ENCODE peak calls at places on chromosomes 5 and 9, in five cellular contexts. G is GM12891, F is HepG2, S is H1, X is K562. A is an unnamed sample.
A peak's percentile ranks its signal among the peaks of the same experiment; 100 is the strongest.

GRCh38 chr5:13662646-13663045 is 281.8 kb downstream of the DNAH5 start:
- DNase-seq in F (no peak), S (no peak), G (no peak), X (no peak), A (no peak)

GRCh38 chr5:136075339-136075885 is 46.6 kb downstream of the TGFBI start:
- DNase-seq in X (no peak), G (no peak), S (no peak), F (no peak), A (no peak)

GRCh38 chr9:98202252-98202651 is 9.8 kb upstream of the CORO2A start:
- DNase-seq in F (no peak), G (no peak), S (no peak), X (no peak), A (no peak)

GRCh38 chr5:172940242-172941066 is 18.8 kb upstream of the RPL26L1 start:
- DNase-seq in G (no peak), F (no peak), X (no peak), S (no peak), A (no peak)

GRCh38 chr9:106897223-106897622 is 34.3 kb downstream of the ZNF462 start:
- DNase-seq in X (no peak), S (no peak), G (no peak), F (no peak), A (no peak)

GRCh38 chr5:54383941-54384340 is 71.6 kb upstream of the HSPB3 start:
- DNase-seq in S (no peak), X (no peak), G (no peak), F (no peak), A (no peak)

GRCh38 chr5:20570486-20570885 is 582.5 kb upstream of the CDH18 start:
- DNase-seq in X (no peak), G (no peak), S (no peak), F (no peak), A (no peak)

GRCh38 chr5:61263561-61264272 is 68.3 kb upstream of the ZSWIM6 start:
- DNase-seq in F (no peak), X (no peak), G (no peak), S (no peak), A (no peak)

GRCh38 chr5:40052812-40053211 is 626.9 kb upstream of the PTGER4 start:
- DNase-seq in X (peak; percentile 21), S (no peak), F (no peak), G (no peak), A (no peak)

DNA sequence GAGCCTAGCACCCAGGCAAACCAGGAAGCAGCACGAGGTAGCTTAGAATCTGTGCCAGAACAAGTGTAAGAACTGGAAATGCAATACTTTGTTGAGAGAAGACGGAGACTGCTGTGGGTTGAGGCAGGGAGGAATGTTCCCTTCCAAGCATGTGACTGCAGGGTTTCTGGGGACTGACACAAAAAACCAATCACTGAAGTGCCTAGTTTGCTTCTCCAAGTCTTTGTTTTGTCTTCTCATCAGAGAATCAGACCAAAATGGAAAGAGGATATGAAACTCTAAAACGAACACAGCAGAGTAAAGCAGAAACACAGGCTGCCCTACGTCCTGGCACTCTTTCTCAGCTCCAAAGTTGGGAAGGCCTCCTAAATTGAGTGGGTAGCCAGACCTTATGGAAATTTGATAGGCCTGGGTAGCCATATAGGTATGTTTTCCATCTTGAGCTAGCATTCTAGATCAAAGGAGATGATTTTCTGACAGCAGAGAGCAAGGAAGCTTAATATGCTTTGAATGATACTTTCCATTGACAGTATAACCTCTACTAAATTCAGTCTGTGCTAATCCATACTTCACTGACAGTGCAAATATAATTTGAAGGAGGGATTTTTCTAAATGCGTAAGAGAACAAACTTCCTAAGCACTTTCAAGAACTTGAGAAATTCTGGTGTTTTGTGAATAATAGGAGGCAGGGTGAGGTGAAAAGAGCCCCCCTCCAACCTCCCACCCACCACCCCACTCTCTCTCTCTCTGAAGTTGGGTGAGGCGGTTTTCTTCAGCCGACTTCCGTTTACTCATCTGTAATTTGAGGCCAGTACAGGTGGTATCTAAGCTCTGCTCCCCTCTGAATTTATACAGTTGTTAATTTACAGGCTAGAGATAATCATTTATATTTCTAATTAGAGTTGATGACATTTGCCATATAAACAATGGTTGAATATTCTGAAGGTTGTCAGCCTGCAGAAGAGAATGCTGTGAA is 5.5 kb downstream of the ADRB2 start:
- DNase-seq in S (no peak), X (no peak), F (no peak), G (no peak), A (no peak)
- TF ChIP-seq POLR2AphosphoS5 in S (no peak), X (no peak), F (no peak), G (no peak), A (no peak)

DNA sequence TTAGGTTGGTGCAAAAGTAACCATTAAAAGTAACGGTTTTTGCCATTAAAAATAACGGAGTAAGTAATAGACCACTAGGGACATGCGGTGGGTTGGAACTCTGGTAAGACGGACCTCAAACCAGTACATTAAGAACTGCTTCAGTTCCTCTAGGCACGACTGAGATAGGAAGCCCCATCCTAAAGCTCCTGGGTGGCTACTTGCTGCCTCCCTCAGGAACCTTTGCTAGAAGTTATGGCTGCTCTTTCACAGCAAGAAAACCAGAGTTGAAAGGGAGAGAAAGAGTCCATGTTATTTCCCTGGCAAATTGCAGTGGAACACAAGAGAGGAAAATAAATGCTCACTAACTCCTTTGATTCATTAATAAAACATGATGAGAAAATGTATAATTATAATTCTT is 47.6 kb downstream of the MCTP1 start:
- DNase-seq in X (no peak), F (no peak), S (no peak), G (no peak), A (no peak)
- TF ChIP-seq TAF1 in X (no peak), F (no peak), S (no peak), G (no peak), A (no peak)

GRCh38 chr9:128127568-128127989 is at the start of gene PTGES2:
- DNase-seq in G (peak; percentile 71), F (peak; percentile 68), X (peak; percentile 79), S (no peak), A (peak; percentile 69)
- TF ChIP-seq POLR2A in G (peak; percentile 13), F (no peak), X (no peak), S (peak; percentile 48), A (peak; percentile 40)

DNA sequence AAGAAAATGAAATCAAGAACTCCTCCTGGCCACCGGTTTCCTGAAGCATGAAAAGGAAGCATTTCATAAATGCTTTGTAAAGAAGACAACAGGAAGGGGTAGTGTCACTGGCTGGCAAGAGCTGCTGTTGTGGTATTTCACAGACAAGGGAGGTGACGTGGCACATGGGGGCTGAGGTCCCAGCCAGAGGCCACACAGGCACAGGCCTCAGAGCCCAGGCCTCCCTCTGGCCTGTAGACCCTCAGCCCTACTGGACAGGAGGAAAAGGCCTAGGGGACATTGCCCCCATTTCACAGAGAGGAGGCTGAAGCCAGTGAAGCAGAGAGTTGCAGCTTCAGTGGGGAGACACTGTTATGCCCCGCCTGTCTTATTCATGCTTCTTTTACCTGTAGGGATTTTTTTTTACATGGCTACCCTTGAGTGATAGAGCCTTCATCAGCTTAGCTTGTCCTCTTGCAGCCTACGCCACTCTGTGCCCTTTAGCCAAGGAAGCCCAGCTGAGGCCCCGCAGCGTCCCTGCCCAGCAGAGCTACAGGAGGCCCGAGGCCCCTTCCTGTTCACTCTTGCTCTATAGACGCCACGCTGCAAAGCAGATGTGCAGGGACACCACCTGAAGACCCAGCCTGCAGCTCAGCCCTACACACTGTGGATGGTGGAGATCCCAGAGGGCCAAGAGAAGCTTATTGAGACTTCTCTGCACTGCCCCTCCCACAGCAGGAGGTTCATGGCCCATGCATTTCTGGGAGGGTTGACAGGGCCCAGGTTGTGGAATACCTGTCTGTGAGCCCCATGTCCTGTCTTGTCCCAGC is 33.8 kb downstream of the IRF1 start:
- DNase-seq in F (no peak), X (no peak), S (no peak), G (no peak), A (no peak)
- TF ChIP-seq POLR2AphosphoS5 in F (no peak), X (no peak), S (no peak), G (peak; percentile 44), A (peak; percentile 19)

DNA sequence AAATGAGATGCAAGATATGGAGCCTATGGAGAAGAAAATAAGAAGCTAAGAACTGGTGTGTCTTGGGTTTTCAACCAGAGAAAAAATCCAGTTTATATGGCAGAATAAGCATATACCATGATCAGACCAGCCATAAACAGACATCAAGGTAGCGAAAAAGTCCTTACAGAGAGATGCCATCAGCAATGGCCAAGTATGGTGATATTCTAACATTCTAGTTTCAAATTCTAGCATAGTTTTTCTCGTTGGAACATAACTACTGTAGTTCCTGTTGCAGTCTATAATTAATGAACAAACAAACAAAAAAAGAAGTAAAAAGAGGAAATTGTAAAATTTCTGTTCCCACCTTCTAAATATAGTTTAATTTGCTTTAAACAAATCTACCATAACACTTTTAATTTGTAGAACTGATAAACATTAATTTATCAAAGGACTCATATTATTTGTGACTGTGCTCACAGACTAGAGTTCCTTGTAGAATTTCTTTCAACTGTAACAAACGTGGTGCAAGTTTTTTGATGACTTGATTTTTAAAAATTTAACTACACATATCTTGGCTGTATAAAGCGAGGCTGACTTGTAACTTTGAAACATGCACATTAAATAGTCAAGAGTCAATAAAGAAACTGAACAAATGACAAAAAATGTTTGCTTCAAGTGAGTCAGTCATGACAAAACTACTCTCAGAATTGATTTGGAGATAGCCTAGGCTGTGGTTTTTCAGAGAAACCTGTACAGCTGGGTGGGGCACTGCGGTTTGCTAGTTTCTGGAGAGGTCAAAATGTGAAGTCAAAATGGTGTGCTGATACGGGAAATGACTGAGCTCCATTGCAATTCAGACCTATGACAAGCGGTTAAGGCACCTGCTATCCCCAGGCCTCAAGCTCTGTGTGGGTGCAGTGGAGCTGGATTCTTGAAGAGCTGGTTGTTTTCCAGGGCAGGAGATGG is 10.1 kb upstream of the CD180 start:
- DNase-seq in F (peak; percentile 53), X (peak; percentile 53), G (peak; percentile 49), S (no peak), A (peak; percentile 52)
- TF ChIP-seq TAF1 in F (no peak), X (no peak), G (no peak), S (no peak), A (no peak)

GRCh38 chr5:38556599-38557308 is at the start of gene LIFR:
- DNase-seq in S (no peak), F (peak; percentile 39), X (peak; percentile 96), G (peak; percentile 40), A (peak; percentile 21)
- TF ChIP-seq POLR2A in S (peak; percentile 76), F (no peak), X (peak; percentile 64), G (no peak), A (no peak)

GRCh38 chr9:130287736-130288135 is 22.2 kb downstream of the HMCN2 start:
- DNase-seq in G (no peak), F (no peak), S (no peak), X (no peak), A (no peak)
- TF ChIP-seq POLR2AphosphoS5 in G (no peak), F (no peak), S (no peak), X (no peak), A (no peak)